ENCODE peak calls at places on chromosomes 11 and 22, in nine cellular contexts. One of them, this sample, is unnamed.

GRCh38 chr22:19473578-19473977 is 5.4 kb downstream of the UFD1 start:
- DNase-seq in sigmoid colon: no peak
- DNase-seq in right lobe of liver: no peak
- DNase-seq in Peyer's patch: no peak
- DNase-seq in HCT116: no peak
- DNase-seq in H54: no peak
- DNase-seq in A549: no peak
- DNase-seq in GM12878: no peak
- DNase-seq in IMR-90: no peak
- DNase-seq in this sample: no peak

GRCh38 chr11:125086633-125087296 is 23.7 kb downstream of the SLC37A2 start:
- DNase-seq in sigmoid colon: peak
- DNase-seq in right lobe of liver: no peak
- DNase-seq in Peyer's patch: no peak
- DNase-seq in HCT116: no peak
- DNase-seq in H54: no peak
- DNase-seq in A549: no peak
- DNase-seq in GM12878: no peak
- DNase-seq in IMR-90: no peak
- DNase-seq in this sample: no peak

GRCh38 chr22:32761251-32761903 is 40.1 kb upstream of the TIMP3 start:
- DNase-seq in sigmoid colon: no peak
- DNase-seq in right lobe of liver: no peak
- DNase-seq in Peyer's patch: no peak
- DNase-seq in HCT116: no peak
- DNase-seq in H54: no peak
- DNase-seq in A549: no peak
- DNase-seq in GM12878: no peak
- DNase-seq in IMR-90: peak
- DNase-seq in this sample: no peak

GRCh38 chr11:118633979-118634378 is 26.6 kb downstream of the PHLDB1 start:
- DNase-seq in sigmoid colon: no peak
- DNase-seq in right lobe of liver: no peak
- DNase-seq in Peyer's patch: no peak
- DNase-seq in HCT116: no peak
- DNase-seq in H54: no peak
- DNase-seq in A549: no peak
- DNase-seq in GM12878: no peak
- DNase-seq in IMR-90: peak
- DNase-seq in this sample: no peak

GRCh38 chr11:105720096-105720495 is 110.2 kb downstream of the GRIA4 start:
- DNase-seq in sigmoid colon: no peak
- DNase-seq in right lobe of liver: no peak
- DNase-seq in Peyer's patch: no peak
- DNase-seq in HCT116: no peak
- DNase-seq in H54: no peak
- DNase-seq in A549: no peak
- DNase-seq in GM12878: no peak
- DNase-seq in IMR-90: no peak
- DNase-seq in this sample: no peak

GRCh38 chr22:27962268-27963191 is 43.5 kb upstream of the PITPNB start:
- DNase-seq in sigmoid colon: no peak
- DNase-seq in right lobe of liver: peak
- DNase-seq in Peyer's patch: no peak
- DNase-seq in HCT116: no peak
- DNase-seq in H54: no peak
- DNase-seq in A549: no peak
- DNase-seq in GM12878: no peak
- DNase-seq in IMR-90: peak
- DNase-seq in this sample: peak

GRCh38 chr22:45922256-45922655 is 54.7 kb downstream of the WNT7B start:
- DNase-seq in sigmoid colon: no peak
- DNase-seq in right lobe of liver: no peak
- DNase-seq in Peyer's patch: no peak
- DNase-seq in HCT116: no peak
- DNase-seq in H54: no peak
- DNase-seq in A549: no peak
- DNase-seq in GM12878: no peak
- DNase-seq in IMR-90: no peak
- DNase-seq in this sample: no peak

GRCh38 chr11:27116684-27117083 is 76.1 kb downstream of the BBOX1 start:
- DNase-seq in sigmoid colon: no peak
- DNase-seq in right lobe of liver: no peak
- DNase-seq in Peyer's patch: no peak
- DNase-seq in HCT116: no peak
- DNase-seq in H54: no peak
- DNase-seq in A549: no peak
- DNase-seq in GM12878: no peak
- DNase-seq in IMR-90: no peak
- DNase-seq in this sample: peak

GRCh38 chr22:37485006-37485713 is 1.0 kb downstream of the MFNG start:
- DNase-seq in sigmoid colon: no peak
- DNase-seq in right lobe of liver: peak
- DNase-seq in Peyer's patch: peak
- DNase-seq in HCT116: no peak
- DNase-seq in H54: no peak
- DNase-seq in A549: no peak
- DNase-seq in GM12878: no peak
- DNase-seq in IMR-90: no peak
- DNase-seq in this sample: peak

GRCh38 chr11:123000721-123001120 is 19.1 kb upstream of the BSX start:
- DNase-seq in sigmoid colon: no peak
- DNase-seq in right lobe of liver: no peak
- DNase-seq in Peyer's patch: no peak
- DNase-seq in HCT116: no peak
- DNase-seq in H54: no peak
- DNase-seq in A549: no peak
- DNase-seq in GM12878: no peak
- DNase-seq in IMR-90: no peak
- DNase-seq in this sample: no peak

GRCh38 chr22:31947296-31947695 is 3.0 kb downstream of the YWHAH start:
- DNase-seq in sigmoid colon: no peak
- DNase-seq in right lobe of liver: no peak
- DNase-seq in Peyer's patch: peak
- DNase-seq in HCT116: no peak
- DNase-seq in H54: no peak
- DNase-seq in A549: peak
- DNase-seq in GM12878: no peak
- DNase-seq in IMR-90: no peak
- DNase-seq in this sample: peak

GRCh38 chr22:45105281-45105700 is 58.4 kb upstream of the NUP50 start:
- DNase-seq in sigmoid colon: no peak
- DNase-seq in right lobe of liver: no peak
- DNase-seq in Peyer's patch: no peak
- DNase-seq in HCT116: no peak
- DNase-seq in H54: no peak
- DNase-seq in A549: no peak
- DNase-seq in GM12878: no peak
- DNase-seq in IMR-90: peak
- DNase-seq in this sample: no peak

GRCh38 chr22:34111210-34111824 is 191.0 kb upstream of the LARGE1 start:
- DNase-seq in sigmoid colon: peak
- DNase-seq in right lobe of liver: peak
- DNase-seq in Peyer's patch: peak
- DNase-seq in HCT116: no peak
- DNase-seq in H54: peak
- DNase-seq in A549: peak
- DNase-seq in GM12878: no peak
- DNase-seq in IMR-90: no peak
- DNase-seq in this sample: no peak

GRCh38 chr22:35505394-35506258 is 35.0 kb upstream of the RASD2 start:
- DNase-seq in sigmoid colon: no peak
- DNase-seq in right lobe of liver: no peak
- DNase-seq in Peyer's patch: no peak
- DNase-seq in HCT116: no peak
- DNase-seq in H54: no peak
- DNase-seq in A549: no peak
- DNase-seq in GM12878: no peak
- DNase-seq in IMR-90: no peak
- DNase-seq in this sample: no peak

GRCh38 chr22:27815826-27816530 is 14.4 kb upstream of the MN1 start:
- DNase-seq in sigmoid colon: no peak
- DNase-seq in right lobe of liver: no peak
- DNase-seq in Peyer's patch: no peak
- DNase-seq in HCT116: no peak
- DNase-seq in H54: no peak
- DNase-seq in A549: no peak
- DNase-seq in GM12878: no peak
- DNase-seq in IMR-90: no peak
- DNase-seq in this sample: no peak

GRCh38 chr22:25709758-25710157 is 32.2 kb upstream of the MYO18B start:
- DNase-seq in sigmoid colon: no peak
- DNase-seq in right lobe of liver: no peak
- DNase-seq in Peyer's patch: no peak
- DNase-seq in HCT116: no peak
- DNase-seq in H54: no peak
- DNase-seq in A549: no peak
- DNase-seq in GM12878: peak
- DNase-seq in IMR-90: no peak
- DNase-seq in this sample: no peak

GRCh38 chr11:126383301-126384052 is 28.0 kb downstream of the ST3GAL4 start:
- DNase-seq in sigmoid colon: no peak
- DNase-seq in right lobe of liver: no peak
- DNase-seq in Peyer's patch: no peak
- DNase-seq in HCT116: no peak
- DNase-seq in H54: no peak
- DNase-seq in A549: no peak
- DNase-seq in GM12878: no peak
- DNase-seq in IMR-90: no peak
- DNase-seq in this sample: no peak

GRCh38 chr11:72639475-72640375 is 34.5 kb downstream of the PDE2A start:
- DNase-seq in sigmoid colon: no peak
- DNase-seq in right lobe of liver: peak
- DNase-seq in Peyer's patch: no peak
- DNase-seq in HCT116: no peak
- DNase-seq in H54: no peak
- DNase-seq in A549: no peak
- DNase-seq in GM12878: no peak
- DNase-seq in IMR-90: no peak
- DNase-seq in this sample: no peak
- TF ChIP-seq POLR2A in sigmoid colon: no peak
- TF ChIP-seq POLR2A in right lobe of liver: no peak
- TF ChIP-seq POLR2A in Peyer's patch: no peak
- TF ChIP-seq POLR2A in HCT116: no peak
- TF ChIP-seq POLR2A in H54: no peak
- TF ChIP-seq POLR2A in A549: no peak
- TF ChIP-seq POLR2A in GM12878: no peak
- TF ChIP-seq POLR2A in IMR-90: no peak
- TF ChIP-seq POLR2A in this sample: no peak

GRCh38 chr22:50314455-50315288 is 7.2 kb upstream of the PLXNB2 start:
- DNase-seq in sigmoid colon: no peak
- DNase-seq in right lobe of liver: peak
- DNase-seq in Peyer's patch: peak
- DNase-seq in HCT116: no peak
- DNase-seq in H54: no peak
- DNase-seq in A549: no peak
- DNase-seq in GM12878: peak
- DNase-seq in IMR-90: no peak
- DNase-seq in this sample: no peak
- TF ChIP-seq POLR2A in sigmoid colon: no peak
- TF ChIP-seq POLR2A in right lobe of liver: no peak
- TF ChIP-seq POLR2A in Peyer's patch: peak
- TF ChIP-seq POLR2A in HCT116: no peak
- TF ChIP-seq POLR2A in H54: no peak
- TF ChIP-seq POLR2A in A549: no peak
- TF ChIP-seq POLR2A in GM12878: peak
- TF ChIP-seq POLR2A in IMR-90: no peak
- TF ChIP-seq POLR2A in this sample: no peak

GRCh38 chr22:49971232-49972162 is 10.9 kb downstream of the PIM3 start:
- DNase-seq in sigmoid colon: peak
- DNase-seq in right lobe of liver: peak
- DNase-seq in Peyer's patch: peak
- DNase-seq in HCT116: no peak
- DNase-seq in H54: peak
- DNase-seq in A549: peak
- DNase-seq in GM12878: no peak
- DNase-seq in IMR-90: no peak
- DNase-seq in this sample: no peak
- TF ChIP-seq POLR2A in sigmoid colon: no peak
- TF ChIP-seq POLR2A in right lobe of liver: peak
- TF ChIP-seq POLR2A in Peyer's patch: peak
- TF ChIP-seq POLR2A in HCT116: peak
- TF ChIP-seq POLR2A in H54: no peak
- TF ChIP-seq POLR2A in A549: peak
- TF ChIP-seq POLR2A in GM12878: peak
- TF ChIP-seq POLR2A in IMR-90: peak
- TF ChIP-seq POLR2A in this sample: no peak

GRCh38 chr22:29427176-29427760 is 11.1 kb upstream of the RFPL1 start:
- DNase-seq in sigmoid colon: no peak
- DNase-seq in right lobe of liver: no peak
- DNase-seq in Peyer's patch: no peak
- DNase-seq in HCT116: no peak
- DNase-seq in H54: no peak
- DNase-seq in A549: no peak
- DNase-seq in GM12878: no peak
- DNase-seq in IMR-90: no peak
- DNase-seq in this sample: no peak

GRCh38 chr22:29431986-29432385 is 6.4 kb upstream of the RFPL1 start:
- DNase-seq in sigmoid colon: no peak
- DNase-seq in right lobe of liver: no peak
- DNase-seq in Peyer's patch: no peak
- DNase-seq in HCT116: no peak
- DNase-seq in H54: no peak
- DNase-seq in A549: no peak
- DNase-seq in GM12878: no peak
- DNase-seq in IMR-90: no peak
- DNase-seq in this sample: no peak

GRCh38 chr22:29426476-29426875 is 11.9 kb upstream of the RFPL1 start:
- DNase-seq in sigmoid colon: no peak
- DNase-seq in right lobe of liver: no peak
- DNase-seq in Peyer's patch: no peak
- DNase-seq in HCT116: no peak
- DNase-seq in H54: no peak
- DNase-seq in A549: no peak
- DNase-seq in GM12878: no peak
- DNase-seq in IMR-90: no peak
- DNase-seq in this sample: no peak
- TF ChIP-seq POLR2A in sigmoid colon: no peak
- TF ChIP-seq POLR2A in right lobe of liver: no peak
- TF ChIP-seq POLR2A in Peyer's patch: no peak
- TF ChIP-seq POLR2A in HCT116: no peak
- TF ChIP-seq POLR2A in H54: no peak
- TF ChIP-seq POLR2A in A549: no peak
- TF ChIP-seq POLR2A in GM12878: no peak
- TF ChIP-seq POLR2A in IMR-90: no peak
- TF ChIP-seq POLR2A in this sample: no peak

DNA sequence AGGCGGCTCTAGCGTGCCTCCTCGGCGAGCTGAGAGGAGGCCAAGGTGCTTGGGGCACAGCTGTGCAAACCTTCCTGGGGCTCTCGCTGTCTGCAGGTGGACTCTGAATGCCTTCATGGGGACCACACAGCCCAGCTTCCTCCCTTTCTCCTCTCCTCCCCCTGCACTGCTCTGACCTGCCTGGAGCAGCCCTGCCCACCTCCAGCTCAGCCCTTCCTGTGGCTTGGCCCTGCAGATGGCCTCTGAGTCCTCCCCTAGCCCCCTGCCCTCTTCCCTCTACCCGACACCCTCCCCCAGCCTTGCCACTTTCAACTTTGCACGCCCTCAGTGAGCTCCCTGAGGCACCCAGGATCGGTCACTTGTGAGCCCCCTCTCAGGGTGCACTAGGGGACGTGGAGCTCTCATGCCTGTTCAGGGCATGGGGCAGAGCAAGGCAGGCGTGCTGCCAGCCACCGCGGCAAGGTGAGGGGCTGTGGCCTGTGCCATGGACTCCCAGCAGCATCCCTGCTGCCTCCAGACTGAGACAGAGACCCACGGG is 31.4 kb downstream of the PPM1F start:
- DNase-seq in sigmoid colon: no peak
- DNase-seq in right lobe of liver: no peak
- DNase-seq in Peyer's patch: no peak
- DNase-seq in HCT116: no peak
- DNase-seq in H54: no peak
- DNase-seq in A549: no peak
- DNase-seq in GM12878: no peak
- DNase-seq in IMR-90: no peak
- DNase-seq in this sample: no peak
- TF ChIP-seq POLR2A in sigmoid colon: no peak
- TF ChIP-seq POLR2A in right lobe of liver: no peak
- TF ChIP-seq POLR2A in Peyer's patch: no peak
- TF ChIP-seq POLR2A in HCT116: no peak
- TF ChIP-seq POLR2A in H54: no peak
- TF ChIP-seq POLR2A in A549: no peak
- TF ChIP-seq POLR2A in GM12878: no peak
- TF ChIP-seq POLR2A in IMR-90: no peak
- TF ChIP-seq POLR2A in this sample: no peak